ENCODE peak calls at places on chromosomes 3 and 15, in eight cellular contexts. E is GM23248, W is uterus, K is neural progenitor cell, H is right cardiac atrium, L is lung, Z is transverse colon, N is stomach. V is an unnamed sample. For H3K4me1, the result is how much of the 10 kb centered on the place peaks cover.

GRCh38 chr3:149553781-149554451 is 79.4 kb downstream of the TM4SF4 start:
- DNase-seq in L (no peak), E (peak), H (peak), W (peak), N (no peak), K (no peak), Z (peak), V (no peak)

GRCh38 chr15:40787991-40788390 is 18.2 kb downstream of the C15orf62 start:
- DNase-seq in E (no peak), K (peak), H (no peak), N (no peak), L (no peak), W (no peak), Z (no peak), V (no peak)

GRCh38 chr3:176075046-176075445 is 1122.2 kb downstream of the TBL1XR1 start:
- DNase-seq in N (no peak), H (no peak), L (no peak), Z (no peak), W (no peak), K (no peak), E (no peak), V (no peak)

GRCh38 chr3:52721002-52721741 is 15.3 kb downstream of the SPCS1 start:
- DNase-seq in N (no peak), H (no peak), Z (no peak), W (no peak), L (no peak), E (no peak), K (no peak), V (no peak)

GRCh38 chr15:90643301-90643632 is 73.9 kb upstream of the BLM start:
- DNase-seq in H (no peak), K (no peak), N (no peak), E (no peak), W (no peak), L (no peak), Z (no peak), V (no peak)

GRCh38 chr3:26622634-26623408 is at the start of gene LRRC3B:
- DNase-seq in E (no peak), W (no peak), K (peak), N (no peak), L (no peak), H (no peak), Z (no peak), V (no peak)

GRCh38 chr15:46450112-46450809 is 815.4 kb downstream of the SQOR start:
- DNase-seq in L (no peak), N (no peak), H (no peak), Z (no peak), K (no peak), E (no peak), W (no peak), V (no peak)

GRCh38 chr15:65939901-65940617 is 70.8 kb downstream of the RAB11A start:
- DNase-seq in E (peak), Z (no peak), N (peak), K (no peak), L (peak), W (no peak), H (no peak), V (no peak)

GRCh38 chr15:57138260-57138895 is 219.9 kb downstream of the TCF12 start:
- DNase-seq in W (no peak), L (peak), N (peak), Z (peak), H (no peak), K (peak), E (peak), V (no peak)

GRCh38 chr3:194640829-194641228 is 7.6 kb upstream of the TMEM44 start:
- DNase-seq in N (no peak), L (no peak), K (peak), E (peak), H (no peak), Z (no peak), W (no peak), V (no peak)

GRCh38 chr3:19931180-19931692 is 2.8 kb downstream of the EFHB start:
- DNase-seq in H (no peak), Z (no peak), N (no peak), W (no peak), L (no peak), E (no peak), K (no peak), V (no peak)

GRCh38 chr3:13644341-13645082 is 95.6 kb downstream of the FBLN2 start:
- DNase-seq in N (no peak), E (peak), W (no peak), K (no peak), Z (no peak), H (no peak), L (no peak), V (no peak)

GRCh38 chr15:70090436-70091291 is 7.1 kb downstream of the TLE3 start:
- DNase-seq in H (no peak), L (no peak), K (no peak), E (no peak), W (no peak), N (no peak), Z (peak), V (no peak)

GRCh38 chr3:39038165-39038564 is 13.6 kb downstream of the SCN11A start:
- DNase-seq in K (no peak), L (no peak), E (peak), Z (no peak), W (no peak), N (no peak), H (no peak), V (no peak)

GRCh38 chr15:60370105-60370803 is 27.5 kb downstream of the ANXA2 start:
- DNase-seq in K (no peak), E (peak), W (no peak), L (no peak), H (no peak), N (no peak), Z (no peak), V (no peak)

GRCh38 chr15:32923176-32923575 is 205.4 kb downstream of the GREM1 start:
- DNase-seq in Z (no peak), L (no peak), E (no peak), H (no peak), W (no peak), N (no peak), K (no peak), V (no peak)

GRCh38 chr3:355622-356021 is 159.1 kb downstream of the CHL1 start:
- DNase-seq in N (no peak), L (no peak), Z (peak), W (peak), H (no peak), K (no peak), E (peak), V (no peak)

GRCh38 chr15:38603271-38603670 is 38.7 kb upstream of the RASGRP1 start:
- DNase-seq in E (no peak), W (no peak), H (no peak), Z (no peak), K (no peak), N (no peak), L (no peak), V (no peak)

GRCh38 chr3:145952541-145952940 is 208.4 kb downstream of the PLOD2 start:
- DNase-seq in H (no peak), L (no peak), K (no peak), E (peak), W (no peak), N (no peak), Z (no peak), V (no peak)

GRCh38 chr15:82197734-82198594 is 64.6 kb downstream of the EFL1 start:
- DNase-seq in W (peak), H (peak), Z (peak), E (peak), N (peak), L (peak), K (peak), V (no peak)

GRCh38 chr15:60651734-60652141 is 172.8 kb upstream of the ICE2 start:
- DNase-seq in H (no peak), Z (no peak), K (peak), E (no peak), N (no peak), W (no peak), L (no peak), V (no peak)

GRCh38 chr3:46695177-46695961 is 1.9 kb upstream of the ALS2CL start:
- DNase-seq in N (peak), Z (peak), K (peak), L (peak), E (peak), H (peak), W (peak), V (no peak)

GRCh38 chr3:127791221-127791913 is 30.9 kb downstream of the MGLL start:
- DNase-seq in N (peak), K (peak), Z (peak), W (no peak), L (no peak), H (no peak), E (peak), V (no peak)

GRCh38 chr3:85801955-85802354 is 843.2 kb downstream of the CADM2 start:
- DNase-seq in W (no peak), E (no peak), H (no peak), L (no peak), K (peak), N (no peak), Z (no peak), V (no peak)

GRCh38 chr15:27235689-27236088 is 264.7 kb downstream of the GABRG3 start:
- DNase-seq in N (no peak), K (no peak), L (no peak), W (no peak), H (no peak), Z (no peak), E (peak), V (no peak)

GRCh38 chr3:150371741-150372254 is 36.3 kb upstream of the TSC22D2 start:
- DNase-seq in W (peak), H (no peak), Z (peak), N (peak), K (peak), E (peak), L (peak), V (no peak)

GRCh38 chr3:12170207-12170606 is 11.5 kb upstream of the TIMP4 start:
- DNase-seq in E (peak), N (no peak), Z (no peak), K (no peak), L (no peak), W (no peak), H (peak), V (no peak)

GRCh38 chr3:132854856-132855535 is 132.8 kb upstream of the NPHP3 start:
- DNase-seq in H (no peak), E (no peak), L (no peak), N (no peak), Z (no peak), W (no peak), K (no peak), V (no peak)
- H3K27ac ChIP-seq in H (no peak), E (no peak), L (no peak), N (no peak), Z (no peak), W (no peak), K (no peak), V (no peak)

GRCh38 chr3:129602730-129603560 is 3.5 kb downstream of the PLXND1 start:
- DNase-seq in L (peak), W (peak), Z (peak), K (peak), H (peak), E (peak), N (no peak), V (no peak)
- H3K4me1 ChIP-seq in L (under half), W (under half), Z (under half), K (under half), H (under half), E (half or more), N (half or more), V (half or more)

GRCh38 chr3:40308725-40309438 is 625 bp upstream of the EIF1B start:
- DNase-seq in E (no peak), Z (no peak), L (no peak), H (no peak), K (no peak), N (no peak), W (no peak), V (no peak)
- H3K27ac ChIP-seq in E (peak), Z (peak), L (peak), H (peak), K (no peak), N (peak), W (peak), V (peak)

GRCh38 chr3:10512687-10513086 is 7.3 kb upstream of the ATP2B2 start:
- DNase-seq in W (no peak), K (no peak), N (no peak), E (no peak), L (no peak), H (no peak), Z (no peak), V (no peak)

GRCh38 chr3:10513306-10513705 is 7.9 kb upstream of the ATP2B2 start:
- DNase-seq in N (no peak), H (no peak), Z (no peak), K (no peak), W (no peak), E (no peak), L (no peak), V (no peak)

GRCh38 chr3:10510086-10510742 is 4.8 kb upstream of the ATP2B2 start:
- DNase-seq in Z (no peak), N (no peak), L (no peak), K (no peak), W (no peak), E (no peak), H (no peak), V (no peak)

GRCh38 chr3:10510743-10511432 is 5.5 kb upstream of the ATP2B2 start:
- DNase-seq in N (no peak), W (no peak), H (no peak), L (no peak), Z (no peak), E (no peak), K (no peak), V (no peak)

DNA sequence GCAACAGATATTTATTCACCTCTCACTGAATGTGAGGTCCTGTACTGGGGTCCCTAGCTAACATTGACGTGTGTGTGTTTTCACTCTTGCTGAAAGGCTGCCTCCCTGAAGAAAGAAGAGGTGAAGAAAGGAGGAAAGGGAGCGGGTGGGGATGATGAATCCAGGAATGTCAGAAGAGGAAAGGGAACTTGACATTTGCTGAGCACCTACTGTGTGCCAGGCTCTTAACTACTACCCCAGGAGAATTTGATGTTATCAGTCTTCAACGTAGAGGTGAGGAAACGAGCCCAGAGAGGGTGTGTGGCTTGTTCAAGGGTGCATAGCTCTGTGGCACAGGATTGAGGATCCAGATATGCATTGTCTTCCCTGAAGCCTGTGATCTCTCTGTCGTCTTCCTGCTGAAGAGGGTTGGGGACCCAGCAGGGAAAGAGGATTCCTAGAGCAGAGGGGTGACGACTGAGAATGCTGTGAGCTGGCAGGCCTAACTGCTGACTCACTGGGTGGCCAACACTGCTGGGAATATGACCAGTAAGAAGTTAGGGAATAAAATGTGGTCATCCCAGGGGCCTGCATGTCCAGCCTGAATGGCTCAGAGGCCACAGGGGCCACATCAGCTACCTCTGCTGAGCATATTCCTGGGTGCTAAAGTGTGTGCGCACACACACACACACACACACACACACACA is 6.6 kb upstream of the ATP2B2 start:
- DNase-seq in K (no peak), E (peak), N (no peak), H (no peak), W (no peak), Z (no peak), L (no peak), V (no peak)
- H3K4me1 ChIP-seq in K (under half), E (under half), N (under half), H (under half), W (under half), Z (under half), L (under half), V (under half)

GRCh38 chr15:96115642-96116041 is 214.9 kb upstream of the NR2F2 start:
- DNase-seq in N (no peak), H (no peak), Z (no peak), W (no peak), E (peak), L (no peak), K (no peak), V (peak)
- H3K27ac ChIP-seq in N (no peak), H (no peak), Z (no peak), W (no peak), E (no peak), L (no peak), K (no peak), V (no peak)

GRCh38 chr3:71636482-71636881 is 53.0 kb upstream of the FOXP1 start:
- DNase-seq in Z (no peak), N (no peak), W (no peak), H (no peak), K (no peak), L (no peak), E (no peak), V (no peak)
- H3K4me1 ChIP-seq in Z (under half), N (under half), W (under half), H (under half), K (under half), L (under half), E (under half), V (under half)

DNA sequence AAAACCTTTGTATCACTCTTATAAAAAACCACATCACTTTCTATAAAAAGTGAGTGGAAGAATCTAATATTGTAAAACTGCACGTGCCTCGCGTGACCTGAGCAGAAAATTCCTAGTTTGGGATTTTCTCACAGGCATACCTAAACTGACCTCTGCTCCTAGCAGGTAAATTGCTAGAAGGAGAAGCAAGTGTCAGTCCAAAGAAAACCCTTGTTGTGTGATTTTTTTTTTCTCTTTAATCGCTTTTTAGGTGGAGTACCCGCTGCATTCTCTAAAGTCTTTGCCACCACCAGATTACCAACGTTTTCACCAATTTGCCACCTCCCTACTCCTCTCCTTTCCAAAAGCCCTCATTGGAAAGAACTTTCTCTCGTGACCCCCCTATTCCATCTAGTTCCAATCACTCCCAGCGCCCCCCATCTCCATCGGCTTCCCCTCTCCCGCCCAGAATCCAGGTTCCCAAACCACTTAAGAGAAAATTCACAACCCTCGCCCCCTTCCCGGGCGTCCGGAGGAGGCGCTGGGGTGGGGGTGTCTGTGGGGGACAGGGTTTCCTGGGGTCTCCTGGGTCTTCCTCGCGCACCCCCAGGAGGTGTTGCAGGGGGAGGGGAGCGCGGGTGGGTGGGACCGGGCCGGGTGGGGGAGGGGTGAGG is 401 bp upstream of the UBE2E1 start:
- DNase-seq in W (no peak), E (no peak), H (no peak), K (no peak), L (no peak), N (no peak), Z (no peak), V (no peak)
- H3K27ac ChIP-seq in W (peak), E (no peak), H (no peak), K (no peak), L (no peak), N (peak), Z (peak), V (peak)

GRCh38 chr3:66803706-66804496 is 194.2 kb upstream of the KBTBD8 start:
- DNase-seq in N (no peak), E (no peak), Z (no peak), L (no peak), W (no peak), K (peak), H (no peak), V (no peak)
- H3K4me1 ChIP-seq in N (under half), E (under half), Z (under half), L (under half), W (under half), K (under half), H (under half), V (under half)

DNA sequence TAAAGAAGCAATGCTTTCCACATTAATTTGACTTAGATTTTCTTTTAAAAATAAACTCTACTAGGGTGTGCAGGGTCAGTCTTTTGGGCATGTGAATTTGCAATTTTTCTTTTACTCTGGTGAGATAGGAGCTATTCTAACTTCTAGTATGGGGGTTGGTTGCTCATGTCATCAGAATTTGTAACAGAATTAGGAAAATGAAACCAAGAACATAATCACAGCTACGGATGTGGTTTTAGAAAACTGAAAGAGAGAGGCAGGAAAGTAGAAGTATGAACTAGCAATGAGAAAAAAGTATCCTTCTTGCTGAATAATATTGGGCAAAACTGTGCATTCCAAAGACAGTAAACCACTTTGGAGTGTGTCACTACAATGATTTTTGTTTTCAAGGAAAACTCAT is 43.4 kb downstream of the ADPGK start:
- DNase-seq in K (no peak), W (no peak), N (no peak), H (no peak), E (no peak), L (no peak), Z (no peak), V (no peak)
- H3K27ac ChIP-seq in K (no peak), W (no peak), N (no peak), H (no peak), E (no peak), L (no peak), Z (no peak), V (no peak)

V was measured in esophagus muscularis mucosa.